ENCODE peak calls at places on chromosomes 1 and 21, in four cellular contexts. V, I, X and B are unnamed samples.

GRCh38 chr1:234478481-234479309 is at the start of gene TARBP1:
- DNase-seq in I (peak), X (no peak), V (peak), B (peak)

GRCh38 chr21:44083631-44084291 is 23.4 kb upstream of the PWP2 start:
- DNase-seq in V (no peak), I (no peak), X (no peak), B (no peak)

GRCh38 chr1:91603409-91603808 is 102.8 kb downstream of the CDC7 start:
- DNase-seq in X (no peak), I (no peak), V (no peak), B (no peak)

GRCh38 chr21:35034203-35034926 is 14.7 kb downstream of the RUNX1 start:
- DNase-seq in X (no peak), V (no peak), I (no peak), B (no peak)

GRCh38 chr1:115456441-115456961 is 118.5 kb upstream of the NGF start:
- DNase-seq in V (no peak), I (no peak), X (no peak), B (no peak)

GRCh38 chr1:32953495-32953894 is 11.1 kb downstream of the RNF19B start:
- DNase-seq in X (peak), V (no peak), I (peak), B (no peak)

GRCh38 chr1:204565617-204566582 is 49.7 kb downstream of the MDM4 start:
- DNase-seq in X (peak), V (peak), I (peak), B (peak)

GRCh38 chr1:154607084-154607747 is 770 bp downstream of the ADAR start:
- DNase-seq in X (no peak), V (peak), I (no peak), B (peak)

GRCh38 chr1:230500063-230500462 is 73.9 kb upstream of the PGBD5 start:
- DNase-seq in I (no peak), X (no peak), V (no peak), B (no peak)

GRCh38 chr1:5836776-5837440 is 155.3 kb downstream of the NPHP4 start:
- DNase-seq in X (no peak), I (no peak), V (peak), B (no peak)

GRCh38 chr1:56563568-56563967 is 15.8 kb downstream of the PLPP3 start:
- DNase-seq in X (no peak), I (no peak), V (no peak), B (no peak)

GRCh38 chr21:36565616-36566015 is 85.7 kb upstream of the CLDN14 start:
- DNase-seq in X (no peak), I (no peak), V (no peak), B (no peak)

GRCh38 chr1:175206687-175207086 is 14.1 kb upstream of the KIAA0040 start:
- DNase-seq in I (no peak), X (no peak), V (no peak), B (no peak)

GRCh38 chr1:33319949-33320618 is 814 bp downstream of the A3GALT2 start:
- DNase-seq in I (no peak), X (no peak), V (no peak), B (no peak)

GRCh38 chr1:241411776-241412338 is 54.9 kb upstream of the RGS7 start:
- DNase-seq in I (no peak), X (no peak), V (no peak), B (no peak)

GRCh38 chr1:59596432-59596831 is 218.3 kb upstream of the HOOK1 start:
- DNase-seq in I (peak), X (peak), V (no peak), B (no peak)

GRCh38 chr1:25198731-25199231 is 33.5 kb downstream of the SYF2 start:
- DNase-seq in X (no peak), I (no peak), V (peak), B (peak)

GRCh38 chr1:231676487-231676886 is 49.9 kb downstream of the DISC1 start:
- DNase-seq in V (no peak), I (no peak), X (no peak), B (no peak)